ENCODE peak calls at places on chromosomes 2 and 18, in eight cellular contexts. U, E, K, S, O, Q, B and G are unnamed samples.

GRCh38 chr18:22844184-22844583 is 88.9 kb upstream of the RBBP8 start:
- DNase-seq in O (no peak), K (no peak), U (no peak), E (peak), Q (no peak), S (no peak), B (no peak), G (no peak)

GRCh38 chr18:6876646-6877045 is 147.1 kb downstream of the ARHGAP28 start:
- DNase-seq in U (no peak), Q (no peak), S (peak), K (no peak), O (no peak), E (peak), B (no peak), G (no peak)

GRCh38 chr2:32932825-32933755 is 13.7 kb upstream of the LTBP1 start:
- DNase-seq in B (no peak), Q (peak), U (no peak), O (no peak), E (no peak), K (no peak), S (no peak), G (no peak)

GRCh38 chr2:112480540-112481049 is 1.4 kb upstream of the TTL start:
- DNase-seq in S (no peak), B (no peak), E (no peak), K (no peak), O (no peak), U (no peak), Q (peak), G (no peak)

GRCh38 chr2:47034973-47035609 is 119.5 kb upstream of the MCFD2 start:
- DNase-seq in K (peak), Q (peak), B (no peak), S (no peak), E (peak), O (peak), U (peak), G (no peak)

GRCh38 chr2:84613082-84613481 is 96.8 kb downstream of the DNAH6 start:
- DNase-seq in B (peak), O (peak), S (no peak), K (no peak), E (no peak), Q (peak), U (peak), G (no peak)

GRCh38 chr2:158049129-158049855 is 52.4 kb upstream of the UPP2 start:
- DNase-seq in K (no peak), B (no peak), O (no peak), U (no peak), Q (no peak), S (no peak), E (no peak), G (no peak)

GRCh38 chr2:144086965-144087364 is 433.0 kb downstream of the ZEB2 start:
- DNase-seq in O (no peak), Q (no peak), E (peak), U (no peak), B (no peak), S (peak), K (no peak), G (no peak)

GRCh38 chr2:140696449-140696848 is 1434.4 kb downstream of the LRP1B start:
- DNase-seq in E (no peak), U (no peak), S (no peak), B (no peak), Q (peak), O (peak), K (no peak), G (no peak)

GRCh38 chr2:3470856-3471737 is 48.2 kb downstream of the ADI1 start:
- DNase-seq in K (no peak), E (peak), S (no peak), B (no peak), O (no peak), U (no peak), Q (no peak), G (no peak)

GRCh38 chr18:13179566-13180113 is 38.9 kb upstream of the LDLRAD4 start:
- DNase-seq in O (no peak), U (no peak), B (no peak), K (no peak), E (no peak), S (no peak), Q (no peak), G (no peak)

GRCh38 chr2:62738981-62739936 is 33.7 kb downstream of the EHBP1 start:
- DNase-seq in E (no peak), O (no peak), B (no peak), S (no peak), U (no peak), K (no peak), Q (no peak), G (no peak)

GRCh38 chr18:53950545-53950944 is 273.9 kb downstream of the MBD2 start:
- DNase-seq in Q (peak), U (no peak), B (no peak), S (no peak), E (no peak), K (no peak), O (no peak), G (no peak)
- TF ChIP-seq CTCF in Q (peak), U (no peak), B (no peak), S (no peak), E (no peak), K (no peak), O (peak), G (no peak)

GRCh38 chr2:45003586-45004568 is 5.4 kb downstream of the SIX2 start:
- DNase-seq in B (no peak), U (no peak), S (no peak), E (no peak), Q (peak), K (no peak), O (peak), G (no peak)
- H3K4me3 ChIP-seq in B (no peak), U (peak), S (no peak), E (no peak), Q (peak), K (no peak), O (peak), G (peak)

DNA sequence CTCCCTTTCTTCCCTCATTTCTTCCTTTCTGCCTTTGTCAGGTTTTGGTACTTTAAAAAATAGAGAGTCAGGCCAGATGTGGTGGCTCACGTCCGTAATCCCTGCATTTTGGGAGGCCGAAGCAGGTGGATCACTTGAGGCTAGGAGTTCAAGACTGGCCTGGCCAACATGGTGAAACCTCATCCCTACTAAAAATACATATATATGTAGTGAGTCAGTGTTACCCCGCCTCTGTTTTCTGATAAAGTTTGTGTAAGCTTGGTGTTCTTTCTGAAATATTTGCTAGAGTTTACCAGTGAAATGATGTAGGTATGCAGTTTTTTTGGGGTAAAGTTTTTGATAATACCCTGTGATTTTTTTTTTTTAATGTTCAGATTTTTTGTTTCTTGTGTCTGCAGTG is 58.8 kb downstream of the DGKD start:
- DNase-seq in O (no peak), E (peak), K (no peak), U (no peak), S (peak), Q (no peak), B (no peak), G (no peak)
- H3K27ac ChIP-seq in O (no peak), E (no peak), K (no peak), U (no peak), S (no peak), Q (no peak), B (no peak), G (peak)

DNA sequence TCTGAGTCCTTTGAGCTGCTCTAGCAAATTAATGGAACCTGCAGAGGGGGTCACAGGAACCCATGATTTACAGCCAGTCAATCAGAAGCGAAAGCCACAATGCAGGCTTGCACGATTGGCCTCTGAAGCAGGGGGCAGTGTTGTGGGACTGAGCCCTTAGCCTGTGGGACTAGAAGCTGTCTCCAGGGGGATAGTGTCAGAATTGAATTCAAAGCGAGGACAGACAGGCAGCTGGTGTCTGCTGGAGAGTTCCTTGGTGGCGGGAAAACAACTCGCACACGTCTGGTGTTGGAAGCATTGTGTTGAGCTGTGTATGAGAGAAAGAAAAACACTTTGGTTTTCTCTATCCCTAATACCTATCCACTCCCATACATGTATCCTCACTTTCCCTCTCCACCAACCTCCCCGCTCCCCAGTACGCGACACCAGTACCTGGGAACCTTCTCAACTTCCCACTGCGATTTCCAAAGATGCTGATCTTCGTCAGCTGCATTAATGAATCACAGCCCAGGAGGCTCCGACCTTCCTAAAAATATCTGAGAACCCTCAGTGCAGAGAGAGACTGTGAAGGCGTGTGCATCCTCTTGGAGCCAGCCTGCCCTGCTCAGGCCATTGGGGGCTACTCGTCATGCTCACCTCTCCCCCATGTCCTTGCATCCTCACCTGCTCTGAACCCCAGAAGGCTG is 88.2 kb downstream of the HS1BP3 start:
- DNase-seq in K (no peak), O (peak), E (no peak), U (no peak), B (no peak), Q (peak), S (no peak), G (no peak)
- TF ChIP-seq CTCF in K (no peak), O (peak), E (no peak), U (no peak), B (no peak), Q (no peak), S (no peak), G (no peak)

DNA sequence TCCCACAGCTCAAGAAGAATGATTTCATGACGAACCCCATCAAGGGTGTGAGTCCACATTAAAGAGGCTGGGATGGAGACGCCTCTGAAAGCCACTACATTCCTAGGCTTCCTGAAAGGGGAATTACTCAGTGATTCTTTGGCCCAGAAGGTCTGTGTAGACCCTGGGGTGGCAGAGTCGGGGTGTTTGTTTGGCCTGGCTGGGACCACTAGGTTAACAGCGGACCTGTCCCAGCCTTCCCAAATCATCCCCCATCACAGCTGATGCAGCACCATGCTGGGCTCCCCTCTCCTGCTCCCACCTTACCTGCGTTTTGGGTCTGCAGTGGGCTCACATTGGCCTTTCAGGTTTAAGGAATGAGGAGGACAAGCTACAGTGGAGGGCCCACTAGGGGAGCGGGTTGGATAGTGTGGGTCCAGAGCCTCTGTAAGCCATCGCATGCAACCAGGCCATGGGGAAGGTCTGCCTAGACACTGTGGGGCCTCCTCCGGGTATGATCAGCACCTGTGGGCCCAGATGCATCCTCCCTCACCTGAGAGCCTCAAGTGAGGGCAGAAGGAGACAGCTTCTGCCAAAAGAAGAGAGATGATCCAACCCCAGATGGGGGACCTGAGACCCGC is 16.2 kb downstream of the DIPK1C start:
- DNase-seq in B (no peak), U (no peak), Q (no peak), E (no peak), S (no peak), O (no peak), K (no peak), G (no peak)
- H3K4me3 ChIP-seq in B (no peak), U (no peak), Q (no peak), E (no peak), S (no peak), O (no peak), K (no peak), G (no peak)

GRCh38 chr2:183123959-183124221 is 353 bp upstream of the NUP35 start:
- DNase-seq in E (no peak), U (no peak), O (no peak), S (no peak), K (no peak), Q (no peak), B (no peak), G (no peak)
- H3K27ac ChIP-seq in E (peak), U (peak), O (no peak), S (peak), K (peak), Q (peak), B (peak), G (peak)

GRCh38 chr2:125696573-125696972 is 959.4 kb upstream of the GYPC start:
- DNase-seq in S (no peak), O (no peak), Q (no peak), K (no peak), B (no peak), E (no peak), U (no peak), G (no peak)

GRCh38 chr2:125701070-125701469 is 954.9 kb upstream of the GYPC start:
- DNase-seq in Q (no peak), B (no peak), U (no peak), S (no peak), K (no peak), E (no peak), O (no peak), G (no peak)

GRCh38 chr2:125698280-125698679 is 957.7 kb upstream of the GYPC start:
- DNase-seq in U (no peak), Q (no peak), K (no peak), S (no peak), B (no peak), E (no peak), O (no peak), G (no peak)
- TF ChIP-seq CTCF in U (no peak), Q (no peak), K (no peak), S (no peak), B (no peak), E (no peak), O (no peak), G (no peak)

DNA sequence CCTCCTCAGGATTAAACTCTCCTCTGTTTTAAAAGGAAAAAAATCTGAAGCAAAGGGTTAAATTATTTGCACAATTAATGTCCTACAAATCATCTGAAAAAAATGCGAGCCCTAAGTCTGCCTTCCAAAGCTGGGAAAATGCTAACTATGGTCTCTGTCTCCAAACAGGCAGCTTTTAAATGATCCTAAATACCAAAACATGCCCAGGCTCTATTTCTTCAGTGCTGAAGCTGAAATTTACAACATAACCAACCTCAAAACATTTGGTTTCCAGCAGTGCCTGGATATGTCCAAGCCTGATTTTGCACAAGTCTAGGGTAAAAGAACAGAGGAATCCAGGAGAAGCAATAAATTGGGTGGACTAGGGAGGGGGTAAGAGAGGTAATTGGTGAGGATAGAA is 57.2 kb downstream of the LBH start:
- DNase-seq in U (no peak), B (no peak), E (no peak), Q (no peak), O (no peak), S (no peak), K (no peak), G (no peak)
- H3K4me3 ChIP-seq in U (no peak), B (no peak), E (no peak), Q (peak), O (no peak), S (no peak), K (no peak), G (no peak)

GRCh38 chr2:10332402-10333246 is 29.9 kb downstream of the HPCAL1 start:
- DNase-seq in Q (no peak), E (no peak), S (no peak), O (peak), U (peak), B (no peak), K (no peak), G (no peak)
- H3K27ac ChIP-seq in Q (no peak), E (no peak), S (no peak), O (peak), U (peak), B (no peak), K (no peak), G (no peak)